ENCODE peak calls at places on chromosomes 1 and 21, in eight cellular contexts. P, W, C, N, J, D, Q and F are unnamed samples.

GRCh38 chr1:219189021-219189824 is 15.5 kb downstream of the LYPLAL1 start:
- DNase-seq in P (no peak), W (no peak), C (no peak), N (no peak), J (no peak), D (no peak), Q (peak), F (no peak)

GRCh38 chr1:10267319-10267718 is 56.9 kb downstream of the KIF1B start:
- DNase-seq in P (no peak), W (no peak), C (no peak), N (no peak), J (no peak), D (no peak), Q (no peak), F (no peak)

GRCh38 chr1:44170281-44170823 is 28.9 kb upstream of the KLF18 start:
- DNase-seq in P (no peak), W (peak), C (no peak), N (no peak), J (peak), D (no peak), Q (no peak), F (no peak)

GRCh38 chr1:67755619-67756018 is 70.6 kb downstream of the GADD45A start:
- DNase-seq in P (no peak), W (no peak), C (no peak), N (no peak), J (no peak), D (no peak), Q (no peak), F (no peak)

GRCh38 chr1:20494609-20495311 is 8.8 kb upstream of the CAMK2N1 start:
- DNase-seq in P (no peak), W (no peak), C (no peak), N (no peak), J (no peak), D (no peak), Q (peak), F (no peak)

GRCh38 chr21:42063578-42064521 is 7.3 kb upstream of the UMODL1 start:
- DNase-seq in P (peak), W (no peak), C (peak), N (no peak), J (peak), D (peak), Q (no peak), F (no peak)

GRCh38 chr1:39689635-39690034 is 1.6 kb downstream of the HPCAL4 start:
- DNase-seq in P (no peak), W (no peak), C (no peak), N (no peak), J (no peak), D (no peak), Q (no peak), F (no peak)

GRCh38 chr21:42862774-42863503 is 16.4 kb downstream of the WDR4 start:
- DNase-seq in P (peak), W (no peak), C (no peak), N (no peak), J (peak), D (peak), Q (no peak), F (no peak)

GRCh38 chr1:207829576-207829975 is 77.7 kb downstream of the CD46 start:
- DNase-seq in P (no peak), W (no peak), C (no peak), N (no peak), J (no peak), D (no peak), Q (no peak), F (no peak)

GRCh38 chr1:176479920-176480319 is 16.9 kb downstream of the PAPPA2 start:
- DNase-seq in P (no peak), W (no peak), C (no peak), N (no peak), J (peak), D (no peak), Q (no peak), F (no peak)

GRCh38 chr1:32107742-32108661 is at the start of gene KPNA6:
- DNase-seq in P (peak), W (peak), C (peak), N (peak), J (peak), D (peak), Q (peak), F (peak)

GRCh38 chr1:8651236-8651890 is 166.1 kb downstream of the RERE start:
- DNase-seq in P (no peak), W (no peak), C (no peak), N (no peak), J (no peak), D (no peak), Q (peak), F (no peak)

GRCh38 chr1:17849216-17849615 is 94.1 kb downstream of the ACTL8 start:
- DNase-seq in P (no peak), W (no peak), C (no peak), N (no peak), J (peak), D (no peak), Q (no peak), F (no peak)

GRCh38 chr1:76269175-76269574 is 194.6 kb downstream of the ST6GALNAC3 start:
- DNase-seq in P (no peak), W (no peak), C (no peak), N (no peak), J (no peak), D (no peak), Q (peak), F (no peak)

GRCh38 chr1:209207701-209208286 is 375.7 kb upstream of the CAMK1G start:
- DNase-seq in P (peak), W (peak), C (peak), N (peak), J (peak), D (peak), Q (peak), F (peak)

GRCh38 chr1:205286335-205286950 is 35.1 kb downstream of the NUAK2 start:
- DNase-seq in P (peak), W (no peak), C (no peak), N (no peak), J (no peak), D (peak), Q (no peak), F (no peak)

GRCh38 chr21:45228171-45228641 is 59.5 kb downstream of the POFUT2 start:
- DNase-seq in P (no peak), W (no peak), C (no peak), N (peak), J (no peak), D (no peak), Q (peak), F (peak)

GRCh38 chr21:17003221-17003620 is 509.6 kb upstream of the CXADR start:
- DNase-seq in P (no peak), W (no peak), C (no peak), N (no peak), J (peak), D (no peak), Q (no peak), F (no peak)

GRCh38 chr1:220818421-220819173 is 31.9 kb downstream of the MTARC1 start:
- DNase-seq in P (no peak), W (no peak), C (no peak), N (no peak), J (peak), D (peak), Q (peak), F (peak)
- TF ChIP-seq POLR2AphosphoS5 in P (peak), W (no peak), C (no peak), N (no peak), J (no peak), D (peak), Q (no peak), F (peak)

GRCh38 chr1:227734546-227734857 is 600 bp downstream of the JMJD4 start:
- DNase-seq in P (no peak), W (no peak), C (no peak), N (no peak), J (peak), D (no peak), Q (no peak), F (no peak)
- H3K27ac ChIP-seq in P (peak), W (peak), C (peak), N (peak), J (no peak), D (peak), Q (peak), F (peak)

GRCh38 chr1:231419147-231419546 is 2.9 kb downstream of the EGLN1 start:
- DNase-seq in P (no peak), W (no peak), C (no peak), N (no peak), J (no peak), D (no peak), Q (peak), F (no peak)

GRCh38 chr1:231420959-231421615 is 1.0 kb downstream of the EGLN1 start:
- DNase-seq in P (peak), W (peak), C (peak), N (no peak), J (peak), D (peak), Q (peak), F (peak)

GRCh38 chr1:231420299-231420958 is 1.7 kb downstream of the EGLN1 start:
- DNase-seq in P (no peak), W (no peak), C (no peak), N (no peak), J (peak), D (no peak), Q (peak), F (no peak)

GRCh38 chr1:231418741-231419107 is 3.4 kb downstream of the EGLN1 start:
- DNase-seq in P (no peak), W (no peak), C (no peak), N (no peak), J (no peak), D (no peak), Q (no peak), F (no peak)

GRCh38 chr1:231419738-231420298 is 2.3 kb downstream of the EGLN1 start:
- DNase-seq in P (no peak), W (peak), C (no peak), N (no peak), J (no peak), D (no peak), Q (peak), F (no peak)
- TF ChIP-seq POLR2AphosphoS5 in P (no peak), W (no peak), C (no peak), N (no peak), J (no peak), D (no peak), Q (no peak), F (no peak)

GRCh38 chr1:21625390-21626190 is 43.6 kb downstream of the RAP1GAP start:
- DNase-seq in P (peak), W (no peak), C (peak), N (no peak), J (no peak), D (no peak), Q (no peak), F (no peak)
- H3K27ac ChIP-seq in P (no peak), W (no peak), C (peak), N (no peak), J (no peak), D (no peak), Q (no peak), F (no peak)

GRCh38 chr21:38820471-38821239 is 14.9 kb downstream of the ETS2 start:
- DNase-seq in P (no peak), W (no peak), C (no peak), N (no peak), J (no peak), D (peak), Q (no peak), F (no peak)

GRCh38 chr21:38818336-38818723 is 12.6 kb downstream of the ETS2 start:
- DNase-seq in P (no peak), W (no peak), C (no peak), N (no peak), J (no peak), D (no peak), Q (no peak), F (no peak)

GRCh38 chr21:38819051-38819718 is 13.5 kb downstream of the ETS2 start:
- DNase-seq in P (no peak), W (no peak), C (no peak), N (no peak), J (no peak), D (no peak), Q (no peak), F (no peak)

GRCh38 chr21:38821248-38821647 is 15.5 kb downstream of the ETS2 start:
- DNase-seq in P (no peak), W (no peak), C (no peak), N (no peak), J (no peak), D (peak), Q (no peak), F (no peak)

GRCh38 chr21:38819719-38820147 is 14.0 kb downstream of the ETS2 start:
- DNase-seq in P (peak), W (no peak), C (peak), N (no peak), J (no peak), D (peak), Q (no peak), F (no peak)
- TF ChIP-seq POLR2AphosphoS5 in P (peak), W (no peak), C (peak), N (no peak), J (no peak), D (no peak), Q (no peak), F (no peak)

GRCh38 chr21:25967566-25968438 is 202.8 kb downstream of the APP start:
- DNase-seq in P (no peak), W (no peak), C (no peak), N (no peak), J (no peak), D (no peak), Q (peak), F (no peak)
- H3K27ac ChIP-seq in P (peak), W (no peak), C (no peak), N (no peak), J (peak), D (peak), Q (peak), F (no peak)

GRCh38 chr1:37286881-37287280 is 187.5 kb upstream of the ZC3H12A start:
- DNase-seq in P (no peak), W (no peak), C (no peak), N (no peak), J (no peak), D (no peak), Q (no peak), F (no peak)

GRCh38 chr1:37284053-37284452 is 190.3 kb upstream of the ZC3H12A start:
- DNase-seq in P (no peak), W (no peak), C (no peak), N (no peak), J (no peak), D (no peak), Q (no peak), F (no peak)

GRCh38 chr1:37277366-37277765 is 197.0 kb upstream of the ZC3H12A start:
- DNase-seq in P (no peak), W (no peak), C (no peak), N (no peak), J (no peak), D (no peak), Q (no peak), F (no peak)

GRCh38 chr1:37282763-37283162 is 191.6 kb upstream of the ZC3H12A start:
- DNase-seq in P (no peak), W (no peak), C (no peak), N (no peak), J (no peak), D (no peak), Q (no peak), F (no peak)
- TF ChIP-seq POLR2AphosphoS5 in P (no peak), W (no peak), C (no peak), N (no peak), J (no peak), D (no peak), Q (no peak), F (no peak)

DNA sequence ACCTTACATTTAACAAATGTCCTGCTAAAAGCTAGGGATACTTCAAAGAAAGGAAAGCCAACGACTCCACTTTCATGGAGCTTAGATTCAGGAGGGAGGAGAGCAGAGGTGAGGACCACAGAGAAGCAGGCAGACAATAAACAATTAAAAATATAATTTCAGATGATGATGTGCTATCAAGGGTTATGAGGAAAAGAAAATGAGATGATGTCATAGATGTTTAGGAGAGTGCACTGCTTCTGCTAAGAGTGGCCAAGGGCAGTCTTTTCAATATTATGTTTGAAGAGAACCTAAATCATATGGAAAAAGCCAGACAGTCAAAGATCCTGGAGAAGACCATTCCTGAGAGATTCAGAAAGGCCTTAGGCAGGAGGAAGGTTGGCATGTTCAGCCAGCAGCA is 66.6 kb upstream of the HOOK1 start:
- DNase-seq in P (no peak), W (no peak), C (no peak), N (no peak), J (no peak), D (no peak), Q (no peak), F (no peak)
- H3K27ac ChIP-seq in P (no peak), W (no peak), C (no peak), N (no peak), J (no peak), D (no peak), Q (no peak), F (no peak)